ENCODE peak calls at places on chromosomes 6 and 20, in four cellular contexts. One of them, this sample, is unnamed.

GRCh38 chr6:111661541-111662041 is 55.9 kb upstream of the TRAF3IP2 start:
- DNase-seq in HAP-1: no peak
- DNase-seq in iris pigment epithelial cell: no peak
- DNase-seq in WTC11: peak; percentile 68
- DNase-seq in this sample: no peak

GRCh38 chr6:159106627-159107241 is 61.9 kb upstream of the TAGAP start:
- DNase-seq in HAP-1: peak; percentile 11
- DNase-seq in iris pigment epithelial cell: peak; percentile 55
- DNase-seq in WTC11: peak; percentile 84
- DNase-seq in this sample: peak; percentile 52

GRCh38 chr6:89797317-89797716 is 22.3 kb downstream of the MDN1 start:
- DNase-seq in HAP-1: no peak
- DNase-seq in iris pigment epithelial cell: peak; percentile 96
- DNase-seq in WTC11: no peak
- DNase-seq in this sample: no peak

GRCh38 chr6:43995137-43995536 is 132.1 kb downstream of the MRPL14 start:
- DNase-seq in HAP-1: no peak
- DNase-seq in iris pigment epithelial cell: no peak
- DNase-seq in WTC11: no peak
- DNase-seq in this sample: no peak

GRCh38 chr6:28544211-28544610 is 18.5 kb downstream of the GPX5 start:
- DNase-seq in HAP-1: no peak
- DNase-seq in iris pigment epithelial cell: no peak
- DNase-seq in WTC11: peak; percentile 41
- DNase-seq in this sample: no peak

GRCh38 chr6:97594834-97595233 is 311.8 kb upstream of the MMS22L start:
- DNase-seq in HAP-1: no peak
- DNase-seq in iris pigment epithelial cell: peak; percentile 69
- DNase-seq in WTC11: no peak
- DNase-seq in this sample: peak; percentile 63

GRCh38 chr6:163780993-163781392 is 366.5 kb downstream of the QKI start:
- DNase-seq in HAP-1: no peak
- DNase-seq in iris pigment epithelial cell: no peak
- DNase-seq in WTC11: peak; percentile 25
- DNase-seq in this sample: no peak

GRCh38 chr6:15369838-15370237 is 124.0 kb downstream of the JARID2 start:
- DNase-seq in HAP-1: no peak
- DNase-seq in iris pigment epithelial cell: no peak
- DNase-seq in WTC11: no peak
- DNase-seq in this sample: no peak

GRCh38 chr6:73207221-73207837 is 18.0 kb downstream of the KHDC1L start:
- DNase-seq in HAP-1: no peak
- DNase-seq in iris pigment epithelial cell: no peak
- DNase-seq in WTC11: no peak
- DNase-seq in this sample: peak; percentile 21

GRCh38 chr20:5220334-5221077 is 93.7 kb downstream of the CDS2 start:
- DNase-seq in HAP-1: no peak
- DNase-seq in iris pigment epithelial cell: no peak
- DNase-seq in WTC11: no peak
- DNase-seq in this sample: no peak

GRCh38 chr6:113047932-113048331 is 700.8 kb downstream of the RFPL4B start:
- DNase-seq in HAP-1: no peak
- DNase-seq in iris pigment epithelial cell: peak; percentile 24
- DNase-seq in WTC11: no peak
- DNase-seq in this sample: no peak

GRCh38 chr6:22614541-22614940 is 45.2 kb downstream of the HDGFL1 start:
- DNase-seq in HAP-1: peak; percentile 72
- DNase-seq in iris pigment epithelial cell: peak; percentile 35
- DNase-seq in WTC11: no peak
- DNase-seq in this sample: no peak

GRCh38 chr20:8401491-8401890 is 269.4 kb downstream of the PLCB1 start:
- DNase-seq in HAP-1: no peak
- DNase-seq in iris pigment epithelial cell: peak; percentile 54
- DNase-seq in WTC11: no peak
- DNase-seq in this sample: no peak

GRCh38 chr20:59958626-59959025 is 403 bp downstream of the CDH26 start:
- DNase-seq in HAP-1: no peak
- DNase-seq in iris pigment epithelial cell: no peak
- DNase-seq in WTC11: peak; percentile 40
- DNase-seq in this sample: no peak

This sample was measured in kidney tubule cell.